ENCODE peak calls at places on chromosome 17, in six cellular contexts. One of them, this sample, is unnamed.

GRCh38 chr17:32992360-32993033 is 850 bp downstream of the SPACA3 start:
- DNase-seq in RPMI7951: no peak
- DNase-seq in iPS DF 19.7: no peak
- DNase-seq in heart right ventricle: no peak
- DNase-seq in left colon: no peak
- DNase-seq in adipocyte: no peak
- DNase-seq in this sample: no peak

GRCh38 chr17:44380767-44381166 is 8.7 kb downstream of the ITGA2B start:
- DNase-seq in left colon: no peak
- DNase-seq in heart right ventricle: no peak
- DNase-seq in RPMI7951: no peak
- DNase-seq in adipocyte: no peak
- DNase-seq in iPS DF 19.7: no peak
- DNase-seq in this sample: no peak

GRCh38 chr17:37648555-37648954 is 5.3 kb upstream of the DDX52 start:
- DNase-seq in iPS DF 19.7: no peak
- DNase-seq in adipocyte: peak; percentile 56
- DNase-seq in RPMI7951: peak; percentile 47
- DNase-seq in heart right ventricle: no peak
- DNase-seq in left colon: no peak
- DNase-seq in this sample: no peak

GRCh38 chr17:32746698-32747097 is 130.2 kb downstream of the MYO1D start:
- DNase-seq in heart right ventricle: no peak
- DNase-seq in adipocyte: peak; percentile 19
- DNase-seq in left colon: no peak
- DNase-seq in iPS DF 19.7: no peak
- DNase-seq in RPMI7951: peak; percentile 26
- DNase-seq in this sample: no peak

GRCh38 chr17:38824899-38825761 is at the start of gene CWC25:
- DNase-seq in RPMI7951: peak; percentile 91
- DNase-seq in heart right ventricle: peak; percentile 95
- DNase-seq in left colon: peak; percentile 88
- DNase-seq in adipocyte: peak; percentile 94
- DNase-seq in iPS DF 19.7: peak; percentile 64
- DNase-seq in this sample: peak; percentile 96

GRCh38 chr17:27808629-27809028 is 8.3 kb upstream of the NOS2 start:
- DNase-seq in iPS DF 19.7: no peak
- DNase-seq in heart right ventricle: no peak
- DNase-seq in left colon: no peak
- DNase-seq in adipocyte: no peak
- DNase-seq in RPMI7951: no peak
- DNase-seq in this sample: no peak

GRCh38 chr17:7408863-7409262 is 1.2 kb downstream of the NLGN2 start:
- DNase-seq in left colon: no peak
- DNase-seq in RPMI7951: no peak
- DNase-seq in adipocyte: no peak
- DNase-seq in iPS DF 19.7: no peak
- DNase-seq in heart right ventricle: no peak
- DNase-seq in this sample: no peak

GRCh38 chr17:13920413-13920812 is 148.9 kb upstream of the COX10 start:
- DNase-seq in RPMI7951: no peak
- DNase-seq in iPS DF 19.7: no peak
- DNase-seq in heart right ventricle: no peak
- DNase-seq in left colon: no peak
- DNase-seq in adipocyte: no peak
- DNase-seq in this sample: no peak

GRCh38 chr17:40486513-40487370 is 14.7 kb downstream of the TNS4 start:
- DNase-seq in adipocyte: peak; percentile 61
- DNase-seq in iPS DF 19.7: no peak
- DNase-seq in left colon: no peak
- DNase-seq in RPMI7951: peak; percentile 50
- DNase-seq in heart right ventricle: no peak
- DNase-seq in this sample: no peak

GRCh38 chr17:11122908-11123307 is 118.1 kb upstream of the SHISA6 start:
- DNase-seq in left colon: peak; percentile 32
- DNase-seq in iPS DF 19.7: no peak
- DNase-seq in adipocyte: no peak
- DNase-seq in RPMI7951: no peak
- DNase-seq in heart right ventricle: peak; percentile 15
- DNase-seq in this sample: no peak

GRCh38 chr17:16923097-16923903 is 48.6 kb downstream of the TNFRSF13B start:
- DNase-seq in heart right ventricle: no peak
- DNase-seq in adipocyte: no peak
- DNase-seq in RPMI7951: no peak
- DNase-seq in left colon: peak; percentile 14
- DNase-seq in iPS DF 19.7: no peak
- DNase-seq in this sample: no peak

This sample was measured in smooth muscle cell of the brain vasculature.